ENCODE peak calls at places on chromosomes 12 and 14, in nine cellular contexts. L is left ventricle myocardium inferior; R is stomach; H is CD8-positive, alpha-beta T cell; M is A549; Y is suprapubic skin; F is K562; X is adrenal gland; N is RWPE2. P is an unnamed sample. For H3K4me1, the result is how much of the 10 kb centered on the place peaks cover.

GRCh38 chr12:52515927-52516831 is 4.0 kb downstream of the KRT5 start:
- DNase-seq in L (no peak), R (no peak), H (no peak), M (no peak), Y (no peak), F (no peak), X (no peak), N (no peak), P (no peak)

GRCh38 chr12:13368431-13368830 is 171.9 kb downstream of the EMP1 start:
- DNase-seq in L (no peak), R (no peak), H (no peak), M (no peak), Y (no peak), F (no peak), X (no peak), N (no peak), P (no peak)

GRCh38 chr12:132433641-132434395 is 56.1 kb upstream of the FBRSL1 start:
- DNase-seq in L (no peak), R (peak), H (no peak), M (no peak), Y (no peak), F (no peak), X (peak), N (no peak), P (peak)

GRCh38 chr12:51890511-51891171 is 2.7 kb downstream of the ANKRD33 start:
- DNase-seq in L (no peak), R (no peak), H (no peak), M (no peak), Y (peak), F (no peak), X (no peak), N (peak), P (no peak)

GRCh38 chr12:51323317-51323960 is 535 bp downstream of the BIN2 start:
- DNase-seq in L (no peak), R (no peak), H (peak), M (no peak), Y (no peak), F (no peak), X (no peak), N (no peak), P (peak)

GRCh38 chr14:32010561-32011188 is 66.4 kb upstream of the ARHGAP5 start:
- DNase-seq in L (no peak), R (no peak), H (no peak), M (peak), Y (no peak), F (peak), X (no peak), N (no peak), P (no peak)

GRCh38 chr12:43338848-43339526 is 213.0 kb downstream of the ADAMTS20 start:
- DNase-seq in L (no peak), R (no peak), H (no peak), M (peak), Y (no peak), F (peak), X (no peak), N (no peak), P (peak)

GRCh38 chr12:31796270-31796951 is 67.6 kb upstream of the AMN1 start:
- DNase-seq in L (no peak), R (no peak), H (no peak), M (no peak), Y (no peak), F (no peak), X (no peak), N (no peak), P (no peak)

GRCh38 chr12:68767191-68767590 is 21.2 kb downstream of the SLC35E3 start:
- DNase-seq in L (no peak), R (no peak), H (no peak), M (no peak), Y (no peak), F (no peak), X (no peak), N (no peak), P (no peak)

GRCh38 chr12:52121848-52122838 is 42.6 kb downstream of the SMIM41 start:
- DNase-seq in L (peak), R (peak), H (peak), M (peak), Y (no peak), F (peak), X (peak), N (no peak), P (peak)

GRCh38 chr12:76697849-76698248 is 66.1 kb upstream of the ZDHHC17 start:
- DNase-seq in L (no peak), R (no peak), H (no peak), M (no peak), Y (no peak), F (no peak), X (no peak), N (no peak), P (no peak)

GRCh38 chr12:40141996-40142395 is 36.1 kb upstream of the SLC2A13 start:
- DNase-seq in L (no peak), R (no peak), H (no peak), M (no peak), Y (no peak), F (no peak), X (no peak), N (no peak), P (no peak)

GRCh38 chr14:62710811-62711210 is 334.4 kb downstream of the KCNH5 start:
- DNase-seq in L (no peak), R (no peak), H (no peak), M (no peak), Y (no peak), F (no peak), X (no peak), N (no peak), P (no peak)

GRCh38 chr14:29653303-29653702 is 274.3 kb downstream of the PRKD1 start:
- DNase-seq in L (no peak), R (no peak), H (no peak), M (no peak), Y (no peak), F (no peak), X (no peak), N (no peak), P (no peak)

GRCh38 chr14:93974833-93975232 is 1.5 kb downstream of the ASB2 start:
- DNase-seq in L (peak), R (no peak), H (no peak), M (no peak), Y (no peak), F (no peak), X (no peak), N (no peak), P (no peak)

GRCh38 chr14:58297412-58297761 is 968 bp upstream of the ARID4A start:
- DNase-seq in L (no peak), R (peak), H (no peak), M (peak), Y (no peak), F (no peak), X (no peak), N (no peak), P (no peak)

GRCh38 chr12:93883436-93884154 is 206.4 kb downstream of the CRADD start:
- DNase-seq in L (no peak), R (no peak), H (no peak), M (no peak), Y (no peak), F (no peak), X (no peak), N (no peak), P (no peak)

GRCh38 chr14:25537846-25538455 is 488.0 kb upstream of the STXBP6 start:
- DNase-seq in L (no peak), R (peak), H (no peak), M (no peak), Y (no peak), F (peak), X (peak), N (no peak), P (peak)

GRCh38 chr12:43797561-43798217 is 8.4 kb downstream of the TWF1 start:
- DNase-seq in L (no peak), R (no peak), H (no peak), M (no peak), Y (no peak), F (no peak), X (no peak), N (no peak), P (no peak)

GRCh38 chr12:13211859-13212664 is 15.5 kb downstream of the EMP1 start:
- DNase-seq in L (no peak), R (peak), H (peak), M (peak), Y (no peak), F (peak), X (peak), N (no peak), P (peak)

GRCh38 chr12:21350975-21351374 is 16.3 kb upstream of the SLCO1A2 start:
- DNase-seq in L (no peak), R (no peak), H (no peak), M (no peak), Y (no peak), F (peak), X (no peak), N (no peak), P (no peak)

DNA sequence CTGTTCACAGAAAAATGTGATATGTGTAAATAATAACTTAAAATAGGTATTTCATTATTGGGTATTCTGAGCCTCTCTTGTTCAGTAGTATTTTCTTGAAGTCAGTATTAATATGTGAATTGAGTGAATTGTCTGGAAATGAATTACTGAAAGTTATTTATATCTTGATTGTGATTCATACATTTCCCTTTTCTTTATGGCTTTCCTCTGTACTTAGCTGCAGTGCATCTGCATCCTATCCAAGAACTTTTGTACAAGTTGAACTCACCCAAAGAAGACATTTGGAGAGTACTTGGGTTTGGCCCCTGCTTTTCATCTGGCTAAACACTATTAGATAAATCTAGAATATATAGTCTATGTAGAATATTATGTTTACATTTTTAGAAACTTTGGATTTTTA is 326.0 kb downstream of the RAD51B start:
- DNase-seq in L (no peak), R (no peak), H (no peak), M (no peak), Y (no peak), F (no peak), X (no peak), N (no peak), P (peak)
- H3K4me1 ChIP-seq in L (half or more), R (under half), H (under half), M (half or more), Y (half or more), F (under half), X (under half), N (half or more), P (under half)

GRCh38 chr14:72888636-72889201 is 5.2 kb downstream of the DPF3 start:
- DNase-seq in L (no peak), R (no peak), H (no peak), M (no peak), Y (no peak), F (no peak), X (no peak), N (no peak), P (no peak)
- H3K27ac ChIP-seq in L (peak), R (no peak), H (no peak), M (no peak), Y (no peak), F (no peak), X (no peak), N (no peak), P (no peak)

GRCh38 chr12:108310489-108310888 is 28.6 kb downstream of the CMKLR1 start:
- DNase-seq in L (no peak), R (no peak), H (no peak), M (no peak), Y (no peak), F (no peak), X (no peak), N (no peak), P (no peak)
- H3K4me1 ChIP-seq in L (half or more), R (under half), H (under half), M (under half), Y (under half), F (under half), X (under half), N (under half), P (under half)

DNA sequence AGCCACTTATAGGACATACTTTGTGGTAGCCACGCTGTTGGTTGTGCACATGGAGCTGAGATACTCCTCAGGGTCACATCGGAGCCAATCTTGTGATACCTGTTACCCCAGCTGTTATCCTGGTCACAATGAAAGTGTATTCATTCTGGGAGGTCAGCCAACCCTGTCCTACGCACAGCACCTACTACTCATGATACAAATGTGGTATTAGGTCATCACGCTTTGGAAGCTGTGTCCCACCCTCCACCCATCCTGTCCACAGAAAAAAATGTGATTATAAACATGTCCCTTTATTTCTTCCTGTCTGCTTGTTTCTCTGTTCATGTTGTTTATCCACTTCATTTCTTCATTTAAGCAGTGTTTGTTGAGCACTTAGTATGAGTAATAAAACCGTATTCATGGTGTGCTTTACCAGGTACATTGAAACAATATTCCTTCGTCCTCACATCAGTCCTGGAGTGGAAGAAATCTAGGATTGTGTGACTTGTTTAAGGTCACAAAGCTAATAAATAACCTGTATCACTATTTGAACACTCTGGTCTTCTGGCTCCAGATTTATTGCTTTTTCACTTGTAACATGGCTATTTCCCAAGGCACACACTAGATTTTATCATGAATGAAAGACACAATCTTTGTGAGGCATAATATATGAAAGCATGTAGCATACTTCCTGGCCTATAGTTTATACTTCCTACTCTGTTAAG is 73.1 kb downstream of the DERA start:
- DNase-seq in L (no peak), R (no peak), H (no peak), M (no peak), Y (no peak), F (no peak), X (no peak), N (no peak), P (peak)
- H3K27ac ChIP-seq in L (peak), R (no peak), H (no peak), M (no peak), Y (no peak), F (no peak), X (no peak), N (no peak), P (no peak)

GRCh38 chr12:66237505-66238175 is 48.6 kb downstream of the IRAK3 start:
- DNase-seq in L (no peak), R (no peak), H (no peak), M (no peak), Y (no peak), F (no peak), X (no peak), N (no peak), P (no peak)
- H3K4me1 ChIP-seq in L (under half), R (under half), H (under half), M (under half), Y (under half), F (under half), X (under half), N (under half), P (under half)

GRCh38 chr12:80593766-80594165 is 113.7 kb upstream of the MYF6 start:
- DNase-seq in L (no peak), R (no peak), H (no peak), M (no peak), Y (no peak), F (no peak), X (no peak), N (no peak), P (no peak)

GRCh38 chr12:80596509-80596908 is 110.9 kb upstream of the MYF6 start:
- DNase-seq in L (no peak), R (no peak), H (no peak), M (no peak), Y (no peak), F (no peak), X (no peak), N (no peak), P (no peak)

GRCh38 chr12:80602455-80602854 is 105.0 kb upstream of the MYF6 start:
- DNase-seq in L (no peak), R (no peak), H (no peak), M (no peak), Y (no peak), F (no peak), X (no peak), N (no peak), P (no peak)

GRCh38 chr12:80598004-80598606 is 109.3 kb upstream of the MYF6 start:
- DNase-seq in L (no peak), R (no peak), H (no peak), M (no peak), Y (no peak), F (no peak), X (peak), N (peak), P (peak)
- H3K27ac ChIP-seq in L (no peak), R (no peak), H (no peak), M (no peak), Y (no peak), F (no peak), X (no peak), N (no peak), P (no peak)

P was measured in small intestine.